ENCODE peak calls at places on chromosomes 11 and 22, in nine cellular contexts. S is foreskin fibroblast; R is Kasumi-1; X is left ventricle myocardium inferior; M is activated T-helper 1 cell treated with anti-CD3 and anti-CD28 coated beads, Interleukin-2, amount 50 U/mL, for 16 hours; Y is ecto neural progenitor cell; E is KG1; Z is omental fat pad; I is choroid plexus epithelial cell. O is an unnamed sample.

GRCh38 chr22:38187413-38188212 is 6.0 kb upstream of the PLA2G6 start:
- DNase-seq in E (no peak), Y (no peak), S (no peak), M (no peak), I (peak), X (no peak), Z (no peak), R (no peak), O (no peak)

GRCh38 chr11:73384871-73385692 is 8.9 kb downstream of the RELT start:
- DNase-seq in E (peak), I (peak), X (peak), Z (no peak), S (no peak), R (peak), M (no peak), Y (no peak), O (no peak)

GRCh38 chr11:76069061-76069460 is 137.2 kb downstream of the WNT11 start:
- DNase-seq in S (no peak), R (no peak), Z (no peak), X (no peak), I (no peak), Y (no peak), E (no peak), M (no peak), O (no peak)

GRCh38 chr11:116145187-116145865 is 627.5 kb downstream of the BUD13 start:
- DNase-seq in S (no peak), R (no peak), Y (no peak), M (no peak), I (no peak), E (no peak), X (no peak), Z (no peak), O (no peak)

GRCh38 chr11:1561266-1561665 is 10.8 kb downstream of the DUSP8 start:
- DNase-seq in I (no peak), S (no peak), X (no peak), Y (peak), Z (no peak), R (no peak), M (no peak), E (no peak), O (peak)

GRCh38 chr11:1691878-1692707 is 4.9 kb upstream of the KRTAP5-6 start:
- DNase-seq in Y (no peak), X (no peak), I (no peak), Z (no peak), M (no peak), E (no peak), R (no peak), S (no peak), O (no peak)

GRCh38 chr11:110778351-110778750 is 66.1 kb upstream of the ARHGAP20 start:
- DNase-seq in R (peak), M (no peak), Y (no peak), I (peak), S (peak), E (no peak), X (no peak), Z (no peak), O (no peak)

GRCh38 chr22:50250555-50251471 is at the start of gene HDAC10:
- DNase-seq in Y (peak), S (peak), Z (no peak), M (peak), I (peak), X (peak), E (peak), R (peak), O (peak)

GRCh38 chr22:23222033-23222840 is 41.9 kb downstream of the BCR start:
- DNase-seq in Z (no peak), S (no peak), X (no peak), I (no peak), Y (no peak), E (no peak), R (peak), M (no peak), O (no peak)

GRCh38 chr22:23113847-23114720 is 27.7 kb downstream of the RSPH14 start:
- DNase-seq in Z (no peak), S (no peak), X (no peak), E (no peak), Y (no peak), R (no peak), I (no peak), M (no peak), O (no peak)

GRCh38 chr11:130145975-130146776 is 13.4 kb upstream of the ST14 start:
- DNase-seq in R (no peak), E (no peak), M (no peak), X (peak), Z (no peak), S (peak), I (peak), Y (no peak), O (peak)

GRCh38 chr11:134071306-134071705 is 2.4 kb downstream of the JAM3 start:
- DNase-seq in I (no peak), S (no peak), E (no peak), X (no peak), Z (no peak), R (no peak), M (no peak), Y (no peak), O (no peak)

GRCh38 chr11:131907371-131907770 is 537.0 kb downstream of the NTM start:
- DNase-seq in M (no peak), R (no peak), E (no peak), Z (no peak), S (no peak), I (no peak), Y (no peak), X (no peak), O (no peak)

GRCh38 chr11:104812416-104812815 is 85.8 kb downstream of the CASP12 start:
- DNase-seq in S (no peak), E (no peak), R (no peak), M (no peak), X (no peak), Z (no peak), Y (no peak), I (no peak), O (no peak)